ENCODE peak calls at places on chromosomes 1 and 21, in nine cellular contexts. One of them, this sample, is unnamed.

GRCh38 chr1:14924455-14925325 is 228.9 kb upstream of the TMEM51 start:
- DNase-seq in ureter: peak
- DNase-seq in NCI-H1105: no peak
- DNase-seq in NCI-H1417 treated with DMSO at 0.1 percent for 48 hours: no peak
- DNase-seq in GM04504: peak
- DNase-seq in BE2C: peak
- DNase-seq in A172: no peak
- DNase-seq in OCI-LY7: no peak
- DNase-seq in hypothalamus: peak
- DNase-seq in this sample: no peak

GRCh38 chr1:67020304-67020703 is 33.6 kb downstream of the SLC35D1 start:
- DNase-seq in ureter: no peak
- DNase-seq in NCI-H1105: no peak
- DNase-seq in NCI-H1417 treated with DMSO at 0.1 percent for 48 hours: no peak
- DNase-seq in GM04504: no peak
- DNase-seq in BE2C: no peak
- DNase-seq in A172: no peak
- DNase-seq in OCI-LY7: no peak
- DNase-seq in hypothalamus: no peak
- DNase-seq in this sample: no peak

GRCh38 chr1:50328552-50328951 is 94.7 kb downstream of the DMRTA2 start:
- DNase-seq in ureter: no peak
- DNase-seq in NCI-H1105: no peak
- DNase-seq in NCI-H1417 treated with DMSO at 0.1 percent for 48 hours: no peak
- DNase-seq in GM04504: no peak
- DNase-seq in BE2C: peak
- DNase-seq in A172: no peak
- DNase-seq in OCI-LY7: no peak
- DNase-seq in hypothalamus: no peak
- DNase-seq in this sample: no peak

GRCh38 chr1:44819594-44820327 is 11.4 kb downstream of the BTBD19 start:
- DNase-seq in ureter: peak
- DNase-seq in NCI-H1105: no peak
- DNase-seq in NCI-H1417 treated with DMSO at 0.1 percent for 48 hours: no peak
- DNase-seq in GM04504: peak
- DNase-seq in BE2C: peak
- DNase-seq in A172: peak
- DNase-seq in OCI-LY7: peak
- DNase-seq in hypothalamus: peak
- DNase-seq in this sample: no peak

GRCh38 chr1:34856697-34857096 is 2.9 kb downstream of the SMIM12 start:
- DNase-seq in ureter: no peak
- DNase-seq in NCI-H1105: no peak
- DNase-seq in NCI-H1417 treated with DMSO at 0.1 percent for 48 hours: no peak
- DNase-seq in GM04504: no peak
- DNase-seq in BE2C: no peak
- DNase-seq in A172: no peak
- DNase-seq in OCI-LY7: no peak
- DNase-seq in hypothalamus: no peak
- DNase-seq in this sample: no peak

GRCh38 chr1:76494807-76495206 is 372.5 kb upstream of the ST6GALNAC5 start:
- DNase-seq in ureter: no peak
- DNase-seq in NCI-H1105: no peak
- DNase-seq in NCI-H1417 treated with DMSO at 0.1 percent for 48 hours: no peak
- DNase-seq in GM04504: peak
- DNase-seq in BE2C: no peak
- DNase-seq in A172: no peak
- DNase-seq in OCI-LY7: no peak
- DNase-seq in hypothalamus: no peak
- DNase-seq in this sample: no peak

GRCh38 chr21:39630827-39631226 is 18.1 kb downstream of the B3GALT5 start:
- DNase-seq in ureter: no peak
- DNase-seq in NCI-H1105: no peak
- DNase-seq in NCI-H1417 treated with DMSO at 0.1 percent for 48 hours: no peak
- DNase-seq in GM04504: no peak
- DNase-seq in BE2C: no peak
- DNase-seq in A172: peak
- DNase-seq in OCI-LY7: no peak
- DNase-seq in hypothalamus: no peak
- DNase-seq in this sample: no peak

GRCh38 chr1:11473635-11474034 is 5.3 kb upstream of the DISP3 start:
- DNase-seq in ureter: no peak
- DNase-seq in NCI-H1105: no peak
- DNase-seq in NCI-H1417 treated with DMSO at 0.1 percent for 48 hours: no peak
- DNase-seq in GM04504: no peak
- DNase-seq in BE2C: no peak
- DNase-seq in A172: no peak
- DNase-seq in OCI-LY7: peak
- DNase-seq in hypothalamus: peak
- DNase-seq in this sample: no peak

GRCh38 chr1:9753121-9753531 is 70.6 kb downstream of the CLSTN1 start:
- DNase-seq in ureter: no peak
- DNase-seq in NCI-H1105: peak
- DNase-seq in NCI-H1417 treated with DMSO at 0.1 percent for 48 hours: no peak
- DNase-seq in GM04504: peak
- DNase-seq in BE2C: peak
- DNase-seq in A172: peak
- DNase-seq in OCI-LY7: no peak
- DNase-seq in hypothalamus: no peak
- DNase-seq in this sample: no peak

GRCh38 chr1:116219651-116220434 is 108.6 kb downstream of the MAB21L3 start:
- DNase-seq in ureter: no peak
- DNase-seq in NCI-H1105: no peak
- DNase-seq in NCI-H1417 treated with DMSO at 0.1 percent for 48 hours: no peak
- DNase-seq in GM04504: no peak
- DNase-seq in BE2C: no peak
- DNase-seq in A172: no peak
- DNase-seq in OCI-LY7: no peak
- DNase-seq in hypothalamus: no peak
- DNase-seq in this sample: no peak

GRCh38 chr1:94698759-94699502 is 121.2 kb upstream of the SLC44A3 start:
- DNase-seq in ureter: no peak
- DNase-seq in NCI-H1105: no peak
- DNase-seq in NCI-H1417 treated with DMSO at 0.1 percent for 48 hours: no peak
- DNase-seq in GM04504: peak
- DNase-seq in BE2C: no peak
- DNase-seq in A172: peak
- DNase-seq in OCI-LY7: no peak
- DNase-seq in hypothalamus: no peak
- DNase-seq in this sample: no peak

GRCh38 chr1:202343652-202344349 is 2.1 kb upstream of the UBE2T start:
- DNase-seq in ureter: no peak
- DNase-seq in NCI-H1105: peak
- DNase-seq in NCI-H1417 treated with DMSO at 0.1 percent for 48 hours: no peak
- DNase-seq in GM04504: no peak
- DNase-seq in BE2C: peak
- DNase-seq in A172: peak
- DNase-seq in OCI-LY7: peak
- DNase-seq in hypothalamus: no peak
- DNase-seq in this sample: no peak

GRCh38 chr1:32194984-32195383 is 5.4 kb upstream of the CCDC28B start:
- DNase-seq in ureter: no peak
- DNase-seq in NCI-H1105: no peak
- DNase-seq in NCI-H1417 treated with DMSO at 0.1 percent for 48 hours: no peak
- DNase-seq in GM04504: no peak
- DNase-seq in BE2C: no peak
- DNase-seq in A172: no peak
- DNase-seq in OCI-LY7: no peak
- DNase-seq in hypothalamus: no peak
- DNase-seq in this sample: no peak

GRCh38 chr1:116311756-116312691 is 61.0 kb upstream of the ATP1A1 start:
- DNase-seq in ureter: no peak
- DNase-seq in NCI-H1105: no peak
- DNase-seq in NCI-H1417 treated with DMSO at 0.1 percent for 48 hours: peak
- DNase-seq in GM04504: no peak
- DNase-seq in BE2C: no peak
- DNase-seq in A172: no peak
- DNase-seq in OCI-LY7: no peak
- DNase-seq in hypothalamus: peak
- DNase-seq in this sample: no peak

GRCh38 chr1:240912821-240913220 is 300.9 kb upstream of the GREM2 start:
- DNase-seq in ureter: no peak
- DNase-seq in NCI-H1105: no peak
- DNase-seq in NCI-H1417 treated with DMSO at 0.1 percent for 48 hours: no peak
- DNase-seq in GM04504: no peak
- DNase-seq in BE2C: no peak
- DNase-seq in A172: no peak
- DNase-seq in OCI-LY7: no peak
- DNase-seq in hypothalamus: no peak
- DNase-seq in this sample: no peak

GRCh38 chr1:22741118-22741517 is 30.5 kb downstream of the EPHB2 start:
- DNase-seq in ureter: no peak
- DNase-seq in NCI-H1105: no peak
- DNase-seq in NCI-H1417 treated with DMSO at 0.1 percent for 48 hours: no peak
- DNase-seq in GM04504: no peak
- DNase-seq in BE2C: no peak
- DNase-seq in A172: no peak
- DNase-seq in OCI-LY7: no peak
- DNase-seq in hypothalamus: no peak
- DNase-seq in this sample: no peak

GRCh38 chr1:228920791-228921190 is 185.5 kb downstream of the RHOU start:
- DNase-seq in ureter: no peak
- DNase-seq in NCI-H1105: no peak
- DNase-seq in NCI-H1417 treated with DMSO at 0.1 percent for 48 hours: no peak
- DNase-seq in GM04504: no peak
- DNase-seq in BE2C: no peak
- DNase-seq in A172: no peak
- DNase-seq in OCI-LY7: no peak
- DNase-seq in hypothalamus: no peak
- DNase-seq in this sample: no peak

GRCh38 chr1:243312962-243313634 is 57.3 kb downstream of the SDCCAG8 start:
- DNase-seq in ureter: no peak
- DNase-seq in NCI-H1105: no peak
- DNase-seq in NCI-H1417 treated with DMSO at 0.1 percent for 48 hours: no peak
- DNase-seq in GM04504: no peak
- DNase-seq in BE2C: no peak
- DNase-seq in A172: no peak
- DNase-seq in OCI-LY7: no peak
- DNase-seq in hypothalamus: no peak
- DNase-seq in this sample: no peak

GRCh38 chr1:207844374-207844773 is 66.6 kb downstream of the CD34 start:
- DNase-seq in ureter: no peak
- DNase-seq in NCI-H1105: no peak
- DNase-seq in NCI-H1417 treated with DMSO at 0.1 percent for 48 hours: no peak
- DNase-seq in GM04504: no peak
- DNase-seq in BE2C: no peak
- DNase-seq in A172: no peak
- DNase-seq in OCI-LY7: no peak
- DNase-seq in hypothalamus: no peak
- DNase-seq in this sample: no peak

GRCh38 chr1:204660509-204660908 is 25.0 kb downstream of the LRRN2 start:
- DNase-seq in ureter: no peak
- DNase-seq in NCI-H1105: no peak
- DNase-seq in NCI-H1417 treated with DMSO at 0.1 percent for 48 hours: no peak
- DNase-seq in GM04504: peak
- DNase-seq in BE2C: no peak
- DNase-seq in A172: no peak
- DNase-seq in OCI-LY7: no peak
- DNase-seq in hypothalamus: no peak
- DNase-seq in this sample: no peak

GRCh38 chr1:107138166-107138565 is 2.7 kb upstream of the NTNG1 start:
- DNase-seq in ureter: no peak
- DNase-seq in NCI-H1105: no peak
- DNase-seq in NCI-H1417 treated with DMSO at 0.1 percent for 48 hours: no peak
- DNase-seq in GM04504: no peak
- DNase-seq in BE2C: no peak
- DNase-seq in A172: no peak
- DNase-seq in OCI-LY7: no peak
- DNase-seq in hypothalamus: no peak
- DNase-seq in this sample: no peak

GRCh38 chr21:28518620-28519019 is 474.1 kb downstream of the LTN1 start:
- DNase-seq in ureter: no peak
- DNase-seq in NCI-H1105: no peak
- DNase-seq in NCI-H1417 treated with DMSO at 0.1 percent for 48 hours: no peak
- DNase-seq in GM04504: no peak
- DNase-seq in BE2C: no peak
- DNase-seq in A172: no peak
- DNase-seq in OCI-LY7: no peak
- DNase-seq in hypothalamus: no peak
- DNase-seq in this sample: no peak

This sample was measured in type B pancreatic cell.